ENCODE peak calls at places on chromosomes 16 and 17, in ten cellular contexts. K, O, S, H, A, R, D, J, G and Z are unnamed samples.

GRCh38 chr17:67055041-67055443 is 10.7 kb downstream of the CACNG1 start:
- DNase-seq in K (no peak), G (no peak), O (no peak), A (peak), D (no peak), J (no peak), R (no peak), H (no peak), S (no peak), Z (peak)

GRCh38 chr16:31064882-31065461 is 9.1 kb downstream of the ZNF668 start:
- DNase-seq in S (no peak), D (no peak), R (peak), O (no peak), G (no peak), H (peak), K (no peak), A (no peak), J (no peak), Z (peak)

GRCh38 chr16:54460254-54460860 is 173.8 kb upstream of the IRX3 start:
- DNase-seq in S (no peak), A (no peak), R (no peak), O (no peak), G (no peak), H (peak), D (no peak), J (no peak), K (no peak), Z (no peak)

GRCh38 chr17:72191901-72192300 is 71.1 kb downstream of the SOX9 start:
- DNase-seq in K (no peak), H (no peak), A (no peak), R (peak), D (no peak), S (no peak), G (no peak), J (no peak), O (no peak), Z (no peak)

GRCh38 chr17:9199474-9200196 is 178.3 kb downstream of the NTN1 start:
- DNase-seq in G (no peak), A (no peak), S (no peak), R (no peak), O (no peak), J (no peak), K (no peak), H (peak), D (no peak), Z (no peak)

GRCh38 chr17:64393000-64393402 is 2.3 kb upstream of the PECAM1 start:
- DNase-seq in K (no peak), J (peak), R (peak), H (no peak), D (no peak), O (no peak), S (no peak), G (no peak), A (no peak), Z (no peak)

GRCh38 chr17:38350035-38350434 is 1.6 kb upstream of the SOCS7 start:
- DNase-seq in K (no peak), H (no peak), G (no peak), A (no peak), J (no peak), O (no peak), S (no peak), R (no peak), D (no peak), Z (no peak)

GRCh38 chr17:79519601-79520000 is 91.2 kb downstream of the RBFOX3 start:
- DNase-seq in S (no peak), K (no peak), J (no peak), H (no peak), G (no peak), R (no peak), D (no peak), A (no peak), O (no peak), Z (no peak)

GRCh38 chr16:26856271-26856670 is 210.5 kb upstream of the C16orf82 start:
- DNase-seq in A (no peak), R (no peak), D (no peak), G (no peak), S (no peak), J (no peak), H (no peak), K (no peak), O (no peak), Z (peak)

GRCh38 chr17:48484850-48485249 is 46.0 kb downstream of the HOXB1 start:
- DNase-seq in J (no peak), O (no peak), K (no peak), R (no peak), D (no peak), S (no peak), H (peak), A (no peak), G (no peak), Z (no peak)